ENCODE peak calls at places on chromosome 14, in nine cellular contexts. I is stomach, B is suprapubic skin, T is A549, E is SK-N-SH, N is esophagus muscularis mucosa, V is ovary, K is tibial nerve, O is sigmoid colon. J is an unnamed sample.

GRCh38 chr14:21990116-21990515 is 316.5 kb upstream of the OR4E1 start:
- DNase-seq in N (no peak), E (peak), V (no peak), I (no peak), O (no peak), T (no peak), K (no peak), B (no peak), J (no peak)

GRCh38 chr14:55129428-55130193 is 559 bp downstream of the LGALS3 start:
- DNase-seq in T (peak), O (peak), N (peak), K (peak), E (peak), I (peak), B (peak), V (peak), J (peak)

GRCh38 chr14:60656755-60657608 is 7.7 kb upstream of the SIX1 start:
- DNase-seq in N (no peak), I (peak), K (no peak), E (peak), B (no peak), O (no peak), T (peak), V (peak), J (peak)

GRCh38 chr14:104001003-104001402 is 58.7 kb upstream of the RD3L start:
- DNase-seq in V (no peak), O (no peak), E (peak), T (no peak), N (no peak), K (no peak), I (no peak), B (peak), J (no peak)

GRCh38 chr14:60563113-60563512 is 54.2 kb downstream of the SIX6 start:
- DNase-seq in E (no peak), B (no peak), K (no peak), I (no peak), O (no peak), T (no peak), N (no peak), V (no peak), J (no peak)

GRCh38 chr14:23366163-23366921 is 1.4 kb upstream of the EFS start:
- DNase-seq in I (no peak), O (peak), E (peak), N (no peak), V (peak), K (peak), B (peak), T (no peak), J (peak)

GRCh38 chr14:34081576-34082136 is 130.8 kb upstream of the EGLN3 start:
- DNase-seq in B (no peak), N (no peak), E (no peak), V (no peak), T (peak), I (peak), O (no peak), K (no peak), J (no peak)

GRCh38 chr14:59788176-59788575 is 82.4 kb downstream of the RTN1 start:
- DNase-seq in I (peak), N (no peak), B (no peak), V (no peak), K (no peak), O (no peak), T (no peak), E (no peak), J (no peak)

GRCh38 chr14:99560946-99561683 is 42.9 kb downstream of the CCDC85C start:
- DNase-seq in V (peak), O (peak), N (no peak), K (no peak), B (no peak), T (no peak), I (peak), E (peak), J (no peak)

GRCh38 chr14:68471029-68471963 is 321.6 kb downstream of the ZFP36L1 start:
- DNase-seq in K (no peak), I (no peak), T (no peak), O (no peak), N (peak), B (no peak), E (no peak), V (no peak), J (no peak)

GRCh38 chr14:69282448-69282847 is 22.5 kb downstream of the GALNT16 start:
- DNase-seq in T (no peak), B (peak), V (no peak), I (no peak), E (no peak), O (no peak), N (no peak), K (no peak), J (no peak)

GRCh38 chr14:74980746-74981661 is 21.7 kb upstream of the EIF2B2 start:
- DNase-seq in B (peak), K (no peak), E (no peak), N (no peak), I (no peak), O (no peak), V (no peak), T (no peak), J (no peak)

GRCh38 chr14:32596390-32596789 is 267.3 kb downstream of the AKAP6 start:
- DNase-seq in B (no peak), O (no peak), N (no peak), K (no peak), I (no peak), T (no peak), E (no peak), V (no peak), J (no peak)

GRCh38 chr14:104934380-104934733 is 9.7 kb downstream of the PLD4 start:
- DNase-seq in E (no peak), B (no peak), N (no peak), T (no peak), O (no peak), I (no peak), V (no peak), K (no peak), J (no peak)

GRCh38 chr14:50839696-50840095 is 8.7 kb upstream of the NIN start:
- DNase-seq in B (no peak), N (no peak), I (no peak), T (no peak), V (no peak), E (no peak), O (no peak), K (no peak), J (no peak)

GRCh38 chr14:90785474-90785873 is 30.8 kb downstream of the TTC7B start:
- DNase-seq in K (no peak), I (peak), B (peak), T (no peak), V (peak), O (peak), N (no peak), E (no peak), J (peak)

GRCh38 chr14:59325906-59326305 is 137.4 kb downstream of the DAAM1 start:
- DNase-seq in B (no peak), E (no peak), K (no peak), O (no peak), N (no peak), T (no peak), V (no peak), I (no peak), J (no peak)

GRCh38 chr14:60064491-60065072 is 27.1 kb upstream of the PCNX4 start:
- DNase-seq in O (no peak), B (no peak), T (peak), K (no peak), I (no peak), E (peak), V (no peak), N (no peak), J (no peak)

GRCh38 chr14:73825551-73826188 is 26.0 kb upstream of the PTGR2 start:
- DNase-seq in O (peak), I (peak), V (peak), N (peak), T (peak), E (peak), B (peak), K (peak), J (peak)

GRCh38 chr14:29348504-29348903 is 579.1 kb downstream of the PRKD1 start:
- DNase-seq in B (no peak), V (no peak), T (no peak), K (no peak), N (no peak), O (no peak), E (no peak), I (no peak), J (no peak)

GRCh38 chr14:75274045-75274898 is 4.4 kb upstream of the FOS start:
- DNase-seq in V (no peak), K (no peak), I (no peak), B (no peak), T (no peak), N (no peak), E (no peak), O (no peak), J (no peak)

GRCh38 chr14:104188727-104189400 is 50.5 kb downstream of the KIF26A start:
- DNase-seq in T (no peak), E (no peak), V (no peak), O (no peak), N (no peak), I (no peak), B (no peak), K (no peak), J (no peak)

GRCh38 chr14:101409006-101409543 is 152.2 kb upstream of the DIO3 start:
- DNase-seq in T (no peak), B (no peak), O (no peak), N (no peak), I (no peak), V (no peak), E (no peak), K (no peak), J (no peak)

GRCh38 chr14:101410126-101410525 is 151.2 kb upstream of the DIO3 start:
- DNase-seq in T (no peak), I (no peak), K (no peak), N (no peak), B (no peak), O (no peak), V (no peak), E (no peak), J (no peak)

GRCh38 chr14:101407328-101407727 is 154.0 kb upstream of the DIO3 start:
- DNase-seq in E (no peak), I (no peak), K (no peak), B (no peak), O (no peak), T (no peak), N (no peak), V (no peak), J (no peak)

GRCh38 chr14:101406921-101407320 is 154.4 kb upstream of the DIO3 start:
- DNase-seq in E (no peak), K (no peak), V (no peak), I (no peak), N (no peak), T (no peak), B (no peak), O (no peak), J (no peak)

DNA sequence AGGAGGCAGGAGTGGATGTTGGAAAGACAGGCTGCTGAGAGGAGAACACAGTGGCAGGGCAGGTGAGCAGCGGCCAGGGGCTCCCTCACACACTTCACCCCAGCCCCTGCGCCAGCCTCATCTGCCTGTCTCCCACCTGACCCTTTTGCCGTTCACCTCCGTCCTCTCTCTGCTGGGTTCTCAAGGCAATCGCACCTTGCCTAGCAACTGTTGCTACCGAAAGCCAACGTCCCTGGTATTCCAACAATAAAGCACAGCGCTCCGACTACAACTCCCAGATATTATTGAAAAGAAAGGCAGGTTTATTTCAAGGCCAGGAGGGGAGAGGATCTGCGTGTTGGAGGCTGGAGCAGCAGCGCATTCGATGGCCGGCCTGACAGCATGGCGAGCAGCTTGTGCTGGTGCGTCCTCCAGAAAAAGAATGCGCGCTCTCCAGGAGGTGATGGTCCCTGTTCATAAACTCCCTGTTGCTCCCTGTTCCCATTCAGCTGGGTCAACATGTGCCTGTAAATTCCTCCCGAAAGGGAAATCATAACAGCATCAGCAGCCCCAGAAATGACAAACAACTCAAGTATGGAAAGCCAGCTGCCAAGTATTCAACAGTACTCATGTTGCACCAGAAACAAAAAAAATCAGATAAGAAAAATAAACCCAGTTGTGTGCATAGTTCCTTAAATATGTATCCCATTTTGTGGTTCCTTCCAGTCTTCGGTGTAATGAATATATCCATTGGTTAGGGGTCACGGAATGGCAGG is 153.0 kb upstream of the DIO3 start:
- DNase-seq in E (no peak), N (no peak), T (no peak), K (no peak), O (no peak), B (no peak), V (peak), I (no peak), J (no peak)
- TF ChIP-seq EP300 in E (no peak), N (no peak), T (no peak), K (no peak), O (no peak), B (no peak), V (no peak), I (no peak), J (no peak)

GRCh38 chr14:95044463-95045254 is 112.7 kb downstream of the DICER1 start:
- DNase-seq in B (peak), V (no peak), T (no peak), I (peak), E (no peak), O (peak), K (no peak), N (no peak), J (no peak)

GRCh38 chr14:95045255-95045701 is 112.1 kb downstream of the DICER1 start:
- DNase-seq in B (peak), I (peak), K (no peak), T (no peak), E (no peak), O (peak), V (no peak), N (no peak), J (no peak)

GRCh38 chr14:95046711-95047681 is 110.3 kb downstream of the DICER1 start:
- DNase-seq in N (no peak), T (no peak), V (no peak), B (peak), E (no peak), I (peak), O (peak), K (no peak), J (peak)

GRCh38 chr14:95047754-95048153 is 109.6 kb downstream of the DICER1 start:
- DNase-seq in O (peak), I (peak), K (no peak), V (no peak), E (no peak), N (no peak), T (no peak), B (peak), J (no peak)

DNA sequence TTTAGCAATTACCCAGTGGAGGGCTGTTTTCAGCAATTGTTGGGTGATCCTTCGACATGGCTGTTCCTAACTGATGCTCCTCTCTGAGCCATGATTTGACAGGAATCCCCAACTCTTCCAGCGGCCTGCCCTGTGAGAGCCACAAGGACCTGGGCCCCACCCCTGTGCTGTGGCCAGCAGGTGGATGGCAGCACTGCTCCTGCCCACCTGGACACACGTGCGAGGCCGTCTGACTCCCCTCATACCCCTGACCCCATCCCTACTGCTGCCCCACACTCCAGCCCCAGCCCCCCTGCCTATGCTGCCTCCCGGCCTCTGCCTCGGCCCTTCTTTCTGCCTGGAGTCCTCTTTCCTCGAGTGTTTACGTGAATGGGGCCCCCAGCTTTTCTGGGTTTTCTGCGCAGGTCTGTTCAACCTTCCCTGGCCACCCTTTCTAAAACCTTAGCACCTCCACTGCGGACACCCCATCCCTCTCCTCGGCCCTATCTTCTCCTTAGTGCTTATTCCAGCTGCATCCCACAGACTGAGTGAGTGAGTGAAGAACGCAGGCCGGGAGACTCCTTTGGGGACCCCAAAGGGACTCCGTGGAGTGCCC is 111.4 kb downstream of the DICER1 start:
- DNase-seq in E (no peak), V (no peak), B (peak), N (no peak), I (peak), O (peak), T (no peak), K (no peak), J (no peak)
- H3K27ac ChIP-seq in E (no peak), V (no peak), B (no peak), N (no peak), I (no peak), O (peak), T (no peak), K (no peak), J (peak)

GRCh38 chr14:51859136-51859535 is 1.3 kb upstream of the GNG2 start:
- DNase-seq in B (no peak), V (no peak), O (no peak), K (no peak), T (no peak), I (no peak), N (no peak), E (no peak), J (no peak)

GRCh38 chr14:51860836-51861583 is 598 bp downstream of the GNG2 start:
- DNase-seq in O (no peak), E (peak), T (no peak), I (no peak), N (no peak), K (no peak), B (no peak), V (no peak), J (no peak)

GRCh38 chr14:51860164-51860835 is at the start of gene GNG2:
- DNase-seq in N (peak), K (peak), I (peak), T (peak), B (peak), O (peak), E (peak), V (peak), J (peak)

GRCh38 chr14:51862839-51863235 is 2.4 kb downstream of the GNG2 start:
- DNase-seq in T (no peak), K (no peak), O (no peak), I (no peak), E (no peak), N (no peak), V (no peak), B (no peak), J (no peak)

DNA sequence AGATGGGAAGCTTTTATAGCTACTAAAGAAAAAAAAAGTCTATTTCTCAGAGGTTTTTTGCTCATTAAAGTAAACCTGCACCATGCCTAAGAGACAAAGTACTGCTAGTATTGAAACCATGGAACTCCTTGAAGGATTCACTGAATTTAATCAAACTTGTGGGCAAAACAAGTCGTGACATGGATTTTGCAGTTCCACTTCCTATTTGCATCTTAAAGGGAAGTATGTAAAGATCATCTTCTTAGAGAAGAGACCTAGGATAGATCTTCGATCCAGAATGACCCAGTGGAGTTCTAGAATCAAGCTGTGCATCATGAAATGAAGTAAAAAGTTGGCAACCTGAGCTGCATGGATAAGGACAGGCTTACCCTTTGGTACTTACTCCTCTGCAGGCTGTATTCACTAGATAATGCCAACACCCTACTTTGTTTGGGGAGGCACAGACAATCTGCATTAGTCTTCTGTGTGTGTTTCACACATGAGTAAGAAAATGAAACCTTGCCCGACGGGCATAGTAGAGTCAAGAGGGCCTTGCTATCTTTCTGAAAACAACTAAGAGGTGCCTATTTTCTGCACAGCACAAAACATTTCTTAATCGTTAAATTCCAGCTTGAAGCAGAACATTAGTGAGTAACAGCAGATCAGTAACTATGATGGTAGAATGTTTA is 1.9 kb downstream of the GNG2 start:
- DNase-seq in K (no peak), E (no peak), N (no peak), O (no peak), V (no peak), T (no peak), B (no peak), I (no peak), J (no peak)
- H3K4me3 ChIP-seq in K (peak), E (peak), N (peak), O (peak), V (no peak), T (no peak), B (peak), I (peak), J (peak)

DNA sequence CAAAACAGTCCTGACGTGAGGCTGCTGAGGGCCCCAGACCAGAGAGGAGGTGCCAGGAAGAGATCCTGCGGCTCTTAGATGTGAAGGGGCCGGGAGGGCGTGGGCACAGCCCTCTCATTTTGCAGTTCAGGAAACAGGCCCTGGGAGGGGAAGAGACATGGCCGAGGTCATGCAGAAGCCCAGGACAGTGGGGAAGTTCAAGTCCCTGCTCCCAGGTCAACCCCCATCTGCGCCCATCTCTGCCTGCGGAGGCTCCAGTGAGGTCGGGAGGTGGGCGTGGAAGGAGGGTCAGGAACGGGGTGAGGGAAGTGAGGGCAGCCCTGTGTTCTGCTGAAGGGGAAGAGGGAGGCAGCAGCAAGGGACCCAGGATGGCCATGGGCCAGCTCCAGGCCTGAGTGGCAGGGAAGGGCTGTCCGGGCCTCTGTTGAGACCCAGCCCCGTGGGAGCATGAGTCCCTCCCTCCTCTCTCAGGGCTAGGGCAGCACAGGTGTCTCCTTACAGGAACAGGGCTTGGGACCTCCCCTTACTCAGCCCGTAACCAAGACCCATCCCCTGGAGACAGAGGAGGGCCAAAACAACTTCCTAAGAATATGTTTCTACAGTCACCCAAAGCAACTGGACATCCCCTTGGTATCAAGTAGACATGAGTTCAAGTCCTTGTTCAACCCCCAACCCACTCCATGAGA is 90.8 kb downstream of the LGMN start:
- DNase-seq in T (no peak), B (no peak), K (no peak), V (no peak), O (peak), I (peak), E (no peak), N (no peak), J (peak)
- TF ChIP-seq EP300 in T (no peak), B (no peak), K (no peak), V (no peak), O (no peak), I (no peak), E (no peak), N (no peak), J (no peak)

GRCh38 chr14:72775923-72776554 is 117.9 kb downstream of the DPF3 start:
- DNase-seq in K (no peak), I (no peak), E (no peak), N (peak), O (no peak), B (no peak), T (no peak), V (no peak), J (no peak)
- H3K27ac ChIP-seq in K (no peak), I (no peak), E (no peak), N (no peak), O (no peak), B (no peak), T (no peak), V (peak), J (no peak)